ENCODE peak calls at places on chromosomes 3 and 15, in five cellular contexts. F is right atrium auricular region, S is ovary, N is brain microvascular endothelial cell, W is upper lobe of right lung. T is an unnamed sample. For H3K36me3, the result is how much of the 10 kb centered on the place peaks cover.

GRCh38 chr3:63064216-63064755 is 189.1 kb upstream of the CADPS start:
- DNase-seq in W (no peak), S (no peak), F (no peak), N (no peak), T (no peak)

GRCh38 chr3:17915341-17915740 is 172.9 kb upstream of the TBC1D5 start:
- DNase-seq in F (no peak), S (no peak), N (no peak), W (no peak), T (no peak)

GRCh38 chr3:23751485-23751811 is 54.3 kb upstream of the UBE2E1 start:
- DNase-seq in W (no peak), F (no peak), N (peak), S (no peak), T (no peak)

GRCh38 chr3:123385981-123386380 is 62.9 kb downstream of the ADCY5 start:
- DNase-seq in F (no peak), W (no peak), N (no peak), S (peak), T (no peak)

GRCh38 chr15:79973445-79974180 is 2.6 kb upstream of the BCL2A1 start:
- DNase-seq in W (no peak), S (no peak), N (no peak), F (peak), T (no peak)

GRCh38 chr15:35450492-35450891 is 95.5 kb downstream of the DPH6 start:
- DNase-seq in F (no peak), N (peak), S (no peak), W (no peak), T (peak)

GRCh38 chr3:58335432-58335947 is 2.8 kb downstream of the PXK start:
- DNase-seq in S (no peak), N (peak), F (no peak), W (no peak), T (no peak)

GRCh38 chr3:85572426-85572825 is 613.6 kb downstream of the CADM2 start:
- DNase-seq in F (no peak), W (no peak), S (no peak), N (peak), T (no peak)

GRCh38 chr3:197508511-197508910 is 47.3 kb downstream of the BDH1 start:
- DNase-seq in W (no peak), S (no peak), N (no peak), F (no peak), T (no peak)

GRCh38 chr3:16961621-16962205 is 77.0 kb downstream of the PLCL2 start:
- DNase-seq in N (no peak), S (no peak), F (no peak), W (no peak), T (no peak)

GRCh38 chr3:107927361-107928083 is 163.3 kb downstream of the CD47 start:
- DNase-seq in N (peak), S (peak), F (peak), W (peak), T (no peak)

GRCh38 chr3:44106761-44107160 is 134.9 kb upstream of the TOPAZ1 start:
- DNase-seq in S (no peak), N (no peak), W (no peak), F (no peak), T (no peak)

GRCh38 chr3:86073799-86074198 is 917.1 kb downstream of the VGLL3 start:
- DNase-seq in W (no peak), F (no peak), N (no peak), S (no peak), T (no peak)

GRCh38 chr3:166013073-166013679 is 176.0 kb upstream of the BCHE start:
- DNase-seq in F (no peak), S (no peak), W (no peak), N (peak), T (no peak)

GRCh38 chr3:111961461-111962269 is 17.2 kb upstream of the ABHD10 start:
- DNase-seq in F (no peak), S (no peak), N (no peak), W (no peak), T (no peak)

GRCh38 chr3:121648219-121648958 is 12.3 kb downstream of the HCLS1 start:
- DNase-seq in N (no peak), S (peak), W (no peak), F (no peak), T (no peak)

GRCh38 chr15:52180196-52180835 is 10.9 kb downstream of the GNB5 start:
- DNase-seq in S (peak), N (no peak), W (no peak), F (no peak), T (no peak)

GRCh38 chr15:60424006-60424405 is 26.2 kb upstream of the ANXA2 start:
- DNase-seq in S (no peak), F (no peak), N (no peak), W (no peak), T (no peak)

GRCh38 chr15:73183071-73183470 is 130.8 kb downstream of the NEO1 start:
- DNase-seq in F (no peak), N (no peak), W (no peak), S (no peak), T (no peak)

GRCh38 chr15:29656636-29657475 is 165.4 kb downstream of the TJP1 start:
- DNase-seq in N (no peak), S (no peak), F (no peak), W (no peak), T (no peak)

GRCh38 chr3:196471551-196471950 is 32.0 kb downstream of the RNF168 start:
- DNase-seq in W (no peak), F (no peak), N (peak), S (no peak), T (peak)

GRCh38 chr3:134611516-134611915 is 39.3 kb downstream of the KY start:
- DNase-seq in F (peak), S (no peak), W (no peak), N (no peak), T (no peak)

GRCh38 chr3:59313365-59313764 is 263.5 kb upstream of the CFAP20DC start:
- DNase-seq in F (peak), W (peak), S (peak), N (peak), T (no peak)

GRCh38 chr3:187013080-187013838 is 82.9 kb downstream of the ST6GAL1 start:
- DNase-seq in W (no peak), S (no peak), F (peak), N (no peak), T (no peak)

GRCh38 chr15:74179101-74179841 is 5.8 kb downstream of the ISLR start:
- DNase-seq in F (peak), N (peak), W (peak), S (peak), T (peak)

GRCh38 chr3:172213168-172213567 is 173.8 kb downstream of the FNDC3B start:
- DNase-seq in S (no peak), W (no peak), F (no peak), N (peak), T (no peak)

GRCh38 chr3:117127147-117127546 is 417.6 kb downstream of the TUSC7 start:
- DNase-seq in F (no peak), W (no peak), S (no peak), N (no peak), T (no peak)

GRCh38 chr3:124263168-124263567 is 271.2 kb upstream of the ROPN1 start:
- DNase-seq in S (no peak), F (no peak), N (peak), W (no peak), T (peak)

GRCh38 chr15:90871097-90871715 is 2.8 kb downstream of the FURIN start:
- DNase-seq in W (peak), S (peak), F (no peak), N (peak), T (no peak)

GRCh38 chr3:181722156-181722555 is 10.4 kb downstream of the SOX2 start:
- DNase-seq in N (no peak), F (no peak), S (no peak), W (no peak), T (no peak)

GRCh38 chr3:5002174-5002870 is 23.1 kb downstream of the BHLHE40 start:
- DNase-seq in S (no peak), F (no peak), N (no peak), W (no peak), T (no peak)

GRCh38 chr3:49805367-49805782 is 2.3 kb downstream of the INKA1 start:
- DNase-seq in N (peak), S (peak), W (peak), F (peak), T (no peak)

GRCh38 chr15:68614621-68615035 is 35.8 kb downstream of the CORO2B start:
- DNase-seq in F (no peak), N (no peak), S (peak), W (no peak), T (no peak)

GRCh38 chr3:94069242-94069813 is 6.5 kb downstream of the NSUN3 start:
- DNase-seq in F (no peak), N (no peak), S (no peak), W (no peak), T (no peak)

GRCh38 chr3:96863129-96863740 is 48.8 kb downstream of the EPHA6 start:
- DNase-seq in S (peak), W (no peak), F (no peak), N (peak), T (no peak)

GRCh38 chr3:120331071-120331470 is 18.1 kb downstream of the LRRC58 start:
- DNase-seq in N (no peak), F (no peak), S (no peak), W (no peak), T (no peak)
- H3K36me3 ChIP-seq in N (under half), F (half or more), S (under half), W (half or more), T (under half)

GRCh38 chr15:84816694-84817460 is at the start of gene ALPK3:
- DNase-seq in S (no peak), W (peak), N (no peak), F (peak), T (no peak)
- TF ChIP-seq CTCF in S (no peak), W (no peak), N (peak), F (peak), T (no peak)

DNA sequence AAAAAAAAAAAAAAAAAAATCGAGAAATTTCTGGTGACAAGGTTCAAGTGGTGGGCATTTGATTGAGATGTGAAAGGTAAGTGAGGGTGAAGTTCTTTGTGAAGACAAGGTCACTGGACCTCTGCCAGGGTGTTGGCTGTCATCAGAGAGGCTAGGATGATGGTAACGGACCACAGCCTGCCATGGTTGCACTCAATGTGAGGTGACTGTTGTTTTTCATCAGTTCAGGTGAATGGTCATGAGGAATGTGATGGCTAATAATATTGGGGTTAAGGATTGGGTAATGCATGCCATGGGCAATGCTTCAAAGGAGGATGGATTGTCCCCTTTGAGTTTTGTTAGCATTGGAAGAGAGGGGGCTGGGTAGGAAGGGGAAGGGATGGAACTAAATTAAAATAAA is 4.3 kb upstream of the ALPK3 start:
- DNase-seq in F (no peak), S (no peak), N (no peak), W (no peak), T (no peak)
- H3K36me3 ChIP-seq in F (under half), S (under half), N (under half), W (under half), T (under half)

GRCh38 chr15:48406911-48407310 is 75.7 kb downstream of the DUT start:
- DNase-seq in S (no peak), W (no peak), F (no peak), N (no peak), T (no peak)
- TF ChIP-seq CTCF in S (no peak), W (no peak), F (no peak), N (peak), T (no peak)

GRCh38 chr3:105848821-105849220 is 20.0 kb downstream of the CBLB start:
- DNase-seq in S (no peak), F (no peak), N (no peak), W (no peak), T (no peak)
- H3K36me3 ChIP-seq in S (under half), F (under half), N (under half), W (under half), T (under half)

DNA sequence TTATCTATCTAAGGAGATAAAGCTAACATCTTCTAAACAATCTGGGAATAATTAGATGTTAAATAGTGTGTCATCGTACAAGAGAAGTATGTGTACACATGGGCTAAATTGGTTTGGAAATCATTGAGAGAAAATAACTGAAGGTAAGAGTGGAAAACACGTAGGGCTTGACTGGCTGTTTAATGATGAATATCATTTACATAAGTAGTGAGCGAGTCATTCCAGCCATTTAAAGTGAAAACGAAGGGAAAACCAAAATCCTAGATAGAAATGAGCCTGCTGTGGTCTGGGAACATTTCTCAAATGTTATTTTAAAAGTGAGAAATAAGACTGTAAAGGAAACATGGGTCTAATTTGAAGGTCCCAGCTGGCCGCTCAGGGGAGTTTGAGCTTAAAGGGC is 41.9 kb upstream of the KCNMB2 start:
- DNase-seq in S (no peak), N (no peak), W (no peak), F (no peak), T (no peak)
- TF ChIP-seq CTCF in S (no peak), N (no peak), W (no peak), F (no peak), T (no peak)